ENCODE peak calls at places on chromosomes 7 and 10, in four cellular contexts. X, H, P and R are unnamed samples. For H3K9me3, the result is how much of the 10 kb centered on the place peaks cover.

GRCh38 chr10:21138769-21139324 is 241.7 kb upstream of the NEBL start:
- DNase-seq in P (no peak), H (no peak), X (no peak), R (no peak)

GRCh38 chr7:74371381-74372059 is 82.2 kb upstream of the GTF2IRD1 start:
- DNase-seq in P (peak), X (no peak), H (no peak), R (no peak)

GRCh38 chr7:155961241-155962190 is 149.3 kb upstream of the SHH start:
- DNase-seq in P (peak), X (no peak), H (peak), R (no peak)

GRCh38 chr10:83769421-83769820 is 369.9 kb upstream of the GHITM start:
- DNase-seq in X (no peak), P (peak), H (no peak), R (no peak)

GRCh38 chr10:61847087-61847486 is 54.4 kb upstream of the ARID5B start:
- DNase-seq in P (no peak), X (no peak), H (no peak), R (no peak)

GRCh38 chr7:134834689-134835462 is 55.4 kb downstream of the CALD1 start:
- DNase-seq in X (no peak), P (no peak), H (no peak), R (no peak)

GRCh38 chr7:2260820-2261219 is 18.8 kb downstream of the NUDT1 start:
- DNase-seq in H (peak), P (no peak), X (no peak), R (no peak)

GRCh38 chr10:69473304-69473985 is 22.2 kb downstream of the TSPAN15 start:
- DNase-seq in X (no peak), H (no peak), P (no peak), R (no peak)

GRCh38 chr7:139893999-139894398 is 64.9 kb downstream of the TBXAS1 start:
- DNase-seq in H (no peak), P (no peak), X (no peak), R (no peak)

GRCh38 chr7:45155941-45156340 is 1.6 kb upstream of the RAMP3 start:
- DNase-seq in H (peak), P (no peak), X (no peak), R (no peak)

GRCh38 chr7:40763319-40764287 is 628.8 kb downstream of the SUGCT start:
- DNase-seq in H (no peak), X (no peak), P (no peak), R (no peak)

GRCh38 chr10:11930342-11930978 is 107.3 kb downstream of the PROSER2 start:
- DNase-seq in P (no peak), H (peak), X (no peak), R (no peak)

GRCh38 chr10:118870467-118871243 is 115.9 kb upstream of the CACUL1 start:
- DNase-seq in X (no peak), P (peak), H (no peak), R (no peak)

GRCh38 chr10:30986027-30986672 is 45.5 kb downstream of the ZNF438 start:
- DNase-seq in H (no peak), X (no peak), P (no peak), R (no peak)

GRCh38 chr10:119025336-119025735 is 4.2 kb upstream of the NANOS1 start:
- DNase-seq in H (peak), P (no peak), X (peak), R (no peak)

GRCh38 chr10:10475812-10476211 is 541.9 kb upstream of the CELF2 start:
- DNase-seq in P (peak), H (no peak), X (no peak), R (no peak)

GRCh38 chr10:15092855-15093408 is 4.2 kb upstream of the RPP38 start:
- DNase-seq in P (no peak), H (no peak), X (no peak), R (no peak)

GRCh38 chr10:100192350-100192749 is 6.5 kb upstream of the ERLIN1 start:
- DNase-seq in P (no peak), X (no peak), H (no peak), R (no peak)

GRCh38 chr7:41709621-41710020 is 6.7 kb upstream of the INHBA start:
- DNase-seq in H (no peak), P (no peak), X (no peak), R (no peak)

GRCh38 chr7:148261996-148262688 is 328.4 kb upstream of the C7orf33 start:
- DNase-seq in H (no peak), X (no peak), P (peak), R (no peak)

DNA sequence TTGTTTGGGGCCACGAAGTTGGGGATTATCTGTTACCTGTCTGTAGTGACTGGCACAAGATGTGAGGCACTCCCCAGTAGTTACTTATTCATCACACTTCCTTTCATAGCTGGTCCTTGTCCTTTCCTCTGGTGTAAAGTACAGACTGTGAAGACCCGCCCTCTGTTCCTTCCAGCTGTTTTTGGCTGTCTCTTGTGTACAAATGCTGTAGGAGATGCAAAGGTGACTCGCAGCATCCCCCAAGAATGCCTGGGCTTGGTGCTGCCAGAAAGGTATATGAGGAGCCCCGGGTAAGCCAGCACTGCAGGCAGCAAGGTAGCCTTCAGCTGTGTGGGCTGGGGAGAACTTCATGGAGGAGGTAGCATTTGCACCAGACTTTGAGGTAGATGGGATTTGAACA is 236.6 kb downstream of the EBF3 start:
- DNase-seq in X (no peak), P (no peak), H (no peak), R (no peak)
- TF ChIP-seq CTCF in X (no peak), P (no peak), H (no peak), R (no peak)

GRCh38 chr7:55485501-55486171 is 86.7 kb downstream of the VOPP1 start:
- DNase-seq in H (no peak), X (no peak), P (no peak), R (no peak)

GRCh38 chr7:55486172-55486550 is 86.1 kb downstream of the VOPP1 start:
- DNase-seq in H (no peak), X (no peak), P (no peak), R (no peak)

GRCh38 chr7:55484241-55484640 is 88.1 kb downstream of the VOPP1 start:
- DNase-seq in P (no peak), H (no peak), X (no peak), R (no peak)

GRCh38 chr7:55483061-55483460 is 89.2 kb downstream of the VOPP1 start:
- DNase-seq in X (no peak), P (no peak), H (no peak), R (no peak)

GRCh38 chr7:55484834-55485233 is 87.5 kb downstream of the VOPP1 start:
- DNase-seq in H (no peak), P (no peak), X (no peak), R (no peak)
- H3K27ac ChIP-seq in H (no peak), P (no peak), X (no peak), R (peak)

GRCh38 chr7:15648461-15648961 is 38.0 kb downstream of the MEOX2 start:
- DNase-seq in H (no peak), X (no peak), P (no peak), R (no peak)

GRCh38 chr7:15647309-15647708 is 39.2 kb downstream of the MEOX2 start:
- DNase-seq in H (no peak), X (no peak), P (no peak), R (no peak)

GRCh38 chr7:15652776-15653290 is 33.6 kb downstream of the MEOX2 start:
- DNase-seq in H (no peak), X (no peak), P (no peak), R (no peak)

DNA sequence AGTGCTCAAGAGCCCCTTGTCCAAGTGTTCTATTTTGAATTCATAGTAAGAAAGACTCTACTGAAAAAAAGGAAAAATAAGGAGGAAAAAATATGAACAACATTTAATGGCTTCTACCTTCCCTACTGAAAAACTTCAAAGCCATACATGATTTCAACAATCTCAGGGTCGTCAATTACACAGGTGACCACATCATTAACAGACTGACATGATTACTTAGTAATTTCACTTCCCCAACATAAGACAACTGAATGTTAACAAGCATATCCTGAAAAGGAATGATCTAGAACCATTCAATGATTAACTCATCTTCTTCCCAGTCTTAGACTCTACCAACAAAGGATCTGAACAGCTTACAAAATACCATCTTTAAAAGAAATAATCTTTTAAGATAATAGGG is 34.8 kb downstream of the MEOX2 start:
- DNase-seq in X (no peak), P (no peak), H (no peak), R (no peak)
- H3K9me3 ChIP-seq in X (under half), P (under half), H (under half), R (under half)

GRCh38 chr10:102358717-102359382 is 36.7 kb upstream of the NFKB2 start:
- DNase-seq in H (no peak), X (no peak), P (no peak), R (no peak)
- TF ChIP-seq CTCF in H (no peak), X (no peak), P (no peak), R (no peak)

DNA sequence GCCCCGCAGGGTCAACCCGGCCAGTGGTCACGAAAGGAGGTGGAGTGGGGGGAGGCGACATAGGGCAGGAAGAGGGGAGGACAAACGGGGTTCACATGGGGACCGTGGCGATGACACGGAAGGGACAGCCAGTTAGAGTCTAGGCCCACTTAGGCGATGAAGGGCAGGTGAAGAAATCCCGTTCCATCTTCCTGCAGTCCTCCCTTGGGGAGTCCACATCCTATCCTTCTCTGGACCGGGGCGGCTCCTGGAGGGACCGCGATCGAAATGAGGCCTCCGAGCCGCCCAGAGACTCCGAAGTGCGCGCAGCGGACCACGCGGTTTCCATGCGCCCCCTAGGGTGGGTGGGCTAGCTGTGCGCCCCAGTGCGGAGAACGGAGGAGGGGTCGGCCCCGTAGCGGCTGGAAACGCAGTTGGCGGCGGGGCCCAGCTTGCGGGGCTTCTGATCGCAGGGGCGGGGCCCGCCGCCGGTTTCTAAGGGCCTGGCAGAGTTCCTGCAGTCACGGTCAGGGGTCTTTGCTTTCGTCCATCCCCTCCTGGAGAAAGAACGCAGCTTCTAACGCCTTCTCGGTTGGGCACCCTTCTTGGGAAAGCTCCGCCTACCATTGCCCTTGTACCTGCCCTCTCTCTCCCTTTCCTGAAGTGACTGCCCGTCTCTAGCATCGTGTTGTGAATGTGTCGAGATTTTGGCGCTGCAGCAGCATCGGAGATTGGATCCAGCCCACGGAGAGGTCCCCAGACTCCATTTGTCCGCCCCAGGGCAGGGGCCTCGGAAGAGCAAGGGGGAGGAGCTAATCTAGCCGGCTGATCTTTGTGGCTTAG is 17.9 kb upstream of the TMEM225B start:
- DNase-seq in H (no peak), X (peak), P (peak), R (peak)
- H3K27ac ChIP-seq in H (no peak), X (peak), P (no peak), R (no peak)

GRCh38 chr10:126352446-126352845 is 35.8 kb downstream of the ADAM12 start:
- DNase-seq in P (no peak), X (no peak), H (no peak), R (no peak)

GRCh38 chr10:126357169-126357568 is 31.1 kb downstream of the ADAM12 start:
- DNase-seq in X (no peak), H (no peak), P (no peak), R (no peak)
- H3K9me3 ChIP-seq in X (half or more), H (under half), P (under half), R (under half)